ENCODE peak calls at places on chromosomes 6 and 20, in four cellular contexts. One of them, this sample, is unnamed.

GRCh38 chr20:37538003-37538402 is 10.3 kb upstream of the BLCAP start:
- DNase-seq in left ventricle myocardium inferior: no peak
- DNase-seq in kidney: no peak
- DNase-seq in astrocyte: peak; percentile 44
- DNase-seq in this sample: peak; percentile 69

GRCh38 chr6:99219788-99220187 is 129.7 kb downstream of the FAXC start:
- DNase-seq in left ventricle myocardium inferior: no peak
- DNase-seq in kidney: no peak
- DNase-seq in astrocyte: no peak
- DNase-seq in this sample: no peak

GRCh38 chr6:169157474-169158181 is 96.0 kb downstream of the THBS2 start:
- DNase-seq in left ventricle myocardium inferior: no peak
- DNase-seq in kidney: peak; percentile 52
- DNase-seq in astrocyte: no peak
- DNase-seq in this sample: no peak

GRCh38 chr20:1800777-1801176 is 94.4 kb upstream of the SIRPA start:
- DNase-seq in left ventricle myocardium inferior: no peak
- DNase-seq in kidney: no peak
- DNase-seq in astrocyte: peak; percentile 36
- DNase-seq in this sample: no peak

GRCh38 chr6:27157461-27158315 is 89.8 kb upstream of the PRSS16 start:
- DNase-seq in left ventricle myocardium inferior: peak; percentile 56
- DNase-seq in kidney: peak; percentile 78
- DNase-seq in astrocyte: peak; percentile 56
- DNase-seq in this sample: peak; percentile 86

GRCh38 chr6:80438728-80439127 is 332.3 kb downstream of the BCKDHB start:
- DNase-seq in left ventricle myocardium inferior: no peak
- DNase-seq in kidney: no peak
- DNase-seq in astrocyte: peak; percentile 87
- DNase-seq in this sample: peak; percentile 83

GRCh38 chr20:33733654-33734576 is 2.1 kb downstream of the ZNF341 start:
- DNase-seq in left ventricle myocardium inferior: peak; percentile 29
- DNase-seq in kidney: no peak
- DNase-seq in astrocyte: peak; percentile 41
- DNase-seq in this sample: peak; percentile 31

GRCh38 chr6:163585932-163586437 is 171.5 kb downstream of the QKI start:
- DNase-seq in left ventricle myocardium inferior: peak; percentile 65
- DNase-seq in kidney: peak; percentile 85
- DNase-seq in astrocyte: peak; percentile 92
- DNase-seq in this sample: peak; percentile 53

GRCh38 chr6:138986578-138986977 is 1.5 kb downstream of the REPS1 start:
- DNase-seq in left ventricle myocardium inferior: no peak
- DNase-seq in kidney: no peak
- DNase-seq in astrocyte: peak; percentile 45
- DNase-seq in this sample: peak; percentile 34

GRCh38 chr6:134020071-134020470 is 32.4 kb downstream of the SLC2A12 start:
- DNase-seq in left ventricle myocardium inferior: no peak
- DNase-seq in kidney: no peak
- DNase-seq in astrocyte: no peak
- DNase-seq in this sample: no peak

GRCh38 chr20:40887100-40887499 is 141.5 kb upstream of the TOP1 start:
- DNase-seq in left ventricle myocardium inferior: no peak
- DNase-seq in kidney: no peak
- DNase-seq in astrocyte: no peak
- DNase-seq in this sample: no peak

GRCh38 chr6:4550227-4550597 is 226.0 kb upstream of the CDYL start:
- DNase-seq in left ventricle myocardium inferior: no peak
- DNase-seq in kidney: no peak
- DNase-seq in astrocyte: no peak
- DNase-seq in this sample: no peak

GRCh38 chr6:51027283-51028065 is 208.8 kb downstream of the TFAP2B start:
- DNase-seq in left ventricle myocardium inferior: no peak
- DNase-seq in kidney: no peak
- DNase-seq in astrocyte: peak; percentile 5
- DNase-seq in this sample: no peak

GRCh38 chr6:69084746-69085335 is 449.8 kb downstream of the ADGRB3 start:
- DNase-seq in left ventricle myocardium inferior: no peak
- DNase-seq in kidney: no peak
- DNase-seq in astrocyte: peak; percentile 27
- DNase-seq in this sample: no peak

GRCh38 chr20:5316188-5317158 is at the start of gene PROKR2:
- DNase-seq in left ventricle myocardium inferior: no peak
- DNase-seq in kidney: no peak
- DNase-seq in astrocyte: no peak
- DNase-seq in this sample: peak; percentile 23

GRCh38 chr6:43630980-43631619 is 2.0 kb upstream of the GTPBP2 start:
- DNase-seq in left ventricle myocardium inferior: no peak
- DNase-seq in kidney: no peak
- DNase-seq in astrocyte: no peak
- DNase-seq in this sample: no peak

GRCh38 chr20:59822291-59823029 is 111.0 kb downstream of the SYCP2 start:
- DNase-seq in left ventricle myocardium inferior: no peak
- DNase-seq in kidney: peak; percentile 51
- DNase-seq in astrocyte: no peak
- DNase-seq in this sample: no peak

GRCh38 chr6:18276610-18277009 is 12.3 kb upstream of the DEK start:
- DNase-seq in left ventricle myocardium inferior: no peak
- DNase-seq in kidney: no peak
- DNase-seq in astrocyte: no peak
- DNase-seq in this sample: peak; percentile 42

GRCh38 chr6:88262372-88262771 is 96.2 kb upstream of the CNR1 start:
- DNase-seq in left ventricle myocardium inferior: no peak
- DNase-seq in kidney: no peak
- DNase-seq in astrocyte: no peak
- DNase-seq in this sample: no peak

GRCh38 chr20:45309075-45309474 is 976 bp upstream of the MATN4 start:
- DNase-seq in left ventricle myocardium inferior: no peak
- DNase-seq in kidney: no peak
- DNase-seq in astrocyte: no peak
- DNase-seq in this sample: no peak

GRCh38 chr6:12233693-12234551 is 56.2 kb upstream of the EDN1 start:
- DNase-seq in left ventricle myocardium inferior: no peak
- DNase-seq in kidney: no peak
- DNase-seq in astrocyte: peak; percentile 86
- DNase-seq in this sample: peak; percentile 82

GRCh38 chr6:103367212-103367611 is 1492.5 kb downstream of the HACE1 start:
- DNase-seq in left ventricle myocardium inferior: no peak
- DNase-seq in kidney: no peak
- DNase-seq in astrocyte: no peak
- DNase-seq in this sample: no peak

GRCh38 chr6:158697798-158698197 is 47.9 kb downstream of the SYTL3 start:
- DNase-seq in left ventricle myocardium inferior: no peak
- DNase-seq in kidney: no peak
- DNase-seq in astrocyte: peak; percentile 86
- DNase-seq in this sample: no peak

GRCh38 chr20:52275243-52275817 is 83.8 kb upstream of the ZFP64 start:
- DNase-seq in left ventricle myocardium inferior: no peak
- DNase-seq in kidney: no peak
- DNase-seq in astrocyte: no peak
- DNase-seq in this sample: no peak

GRCh38 chr6:160974304-160974771 is 17.2 kb upstream of the MAP3K4 start:
- DNase-seq in left ventricle myocardium inferior: peak; percentile 62
- DNase-seq in kidney: peak; percentile 77
- DNase-seq in astrocyte: peak; percentile 95
- DNase-seq in this sample: peak; percentile 98
- H3K27ac ChIP-seq in left ventricle myocardium inferior: peak overlapping the region; percentile 90
- H3K27ac ChIP-seq in kidney: no peak overlapping the region
- H3K27ac ChIP-seq in astrocyte: peak overlapping the region; percentile 70
- H3K27ac ChIP-seq in this sample: peak overlapping the region; percentile 87

GRCh38 chr20:20500312-20500711 is 132.4 kb downstream of the INSM1 start:
- DNase-seq in left ventricle myocardium inferior: no peak
- DNase-seq in kidney: no peak
- DNase-seq in astrocyte: no peak
- DNase-seq in this sample: no peak
- H3K36me3 ChIP-seq in left ventricle myocardium inferior: peaks cover 89% of the 10 kb centered on the region
- H3K36me3 ChIP-seq in kidney: peaks cover 19% of the 10 kb centered on the region
- H3K36me3 ChIP-seq in astrocyte: no peaks in the 10 kb centered on the region
- H3K36me3 ChIP-seq in this sample: peaks cover 2% of the 10 kb centered on the region

GRCh38 chr20:31665753-31666152 is 28.0 kb downstream of the COX4I2 start:
- DNase-seq in left ventricle myocardium inferior: no peak
- DNase-seq in kidney: no peak
- DNase-seq in astrocyte: no peak
- DNase-seq in this sample: no peak
- H3K27ac ChIP-seq in left ventricle myocardium inferior: peak overlapping the region; percentile 95
- H3K27ac ChIP-seq in kidney: peak overlapping the region; percentile 73
- H3K27ac ChIP-seq in astrocyte: no peak overlapping the region
- H3K27ac ChIP-seq in this sample: no peak overlapping the region

DNA sequence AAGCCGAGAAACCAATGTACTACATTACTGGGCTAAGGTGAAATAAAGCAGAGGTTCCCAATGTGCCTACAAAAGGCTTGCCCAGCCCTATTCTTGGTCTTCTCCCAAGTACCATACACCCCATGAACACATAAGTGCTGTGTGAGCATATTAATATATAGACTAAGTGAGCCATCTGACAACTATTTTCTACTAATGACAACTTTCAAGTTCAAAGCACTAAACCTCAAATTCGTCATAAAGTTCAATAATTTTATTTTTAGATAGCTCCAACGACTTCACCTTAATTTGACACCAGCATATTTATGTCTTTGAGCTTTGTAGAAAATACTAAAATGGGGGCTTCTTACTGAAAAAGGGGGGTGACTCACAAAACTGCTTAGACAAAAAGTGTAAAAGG is 6.7 kb downstream of the DTNBP1 start:
- DNase-seq in left ventricle myocardium inferior: no peak
- DNase-seq in kidney: no peak
- DNase-seq in astrocyte: no peak
- DNase-seq in this sample: no peak
- H3K36me3 ChIP-seq in left ventricle myocardium inferior: no peaks in the 10 kb centered on the region
- H3K36me3 ChIP-seq in kidney: no peaks in the 10 kb centered on the region
- H3K36me3 ChIP-seq in astrocyte: no peaks in the 10 kb centered on the region
- H3K36me3 ChIP-seq in this sample: no peaks in the 10 kb centered on the region